ENCODE peak calls at places on chromosomes 13 and 19, in five cellular contexts. G, W, I, S and C are unnamed samples.
A peak's percentile ranks its signal among the peaks of the same experiment; 100 is the strongest.

GRCh38 chr13:98976941-98977340 is 923 bp downstream of the DOCK9 start:
- DNase-seq in G (no peak), W (no peak), I (peak; percentile 48), S (no peak), C (no peak)

GRCh38 chr13:94080527-94080926 is 399.0 kb downstream of the DCT start:
- DNase-seq in S (no peak), I (no peak), G (no peak), W (no peak), C (no peak)

GRCh38 chr19:10855879-10856522 is 7.8 kb downstream of the C19orf38 start:
- DNase-seq in S (no peak), G (no peak), I (peak; percentile 25), W (no peak), C (no peak)

GRCh38 chr13:49219647-49220034 is 497 bp upstream of the MLNR start:
- DNase-seq in S (no peak), G (no peak), I (no peak), W (no peak), C (no peak)

GRCh38 chr19:9171393-9171991 is 7.3 kb upstream of the OR7D2 start:
- DNase-seq in I (peak; percentile 9), W (no peak), G (no peak), S (no peak), C (no peak)

GRCh38 chr13:30846311-30846710 is 59.8 kb upstream of the MEDAG start:
- DNase-seq in W (no peak), G (no peak), I (peak; percentile 55), S (no peak), C (no peak)

GRCh38 chr19:4061683-4062575 is 4.8 kb downstream of the ZBTB7A start:
- DNase-seq in I (no peak), G (no peak), S (no peak), W (no peak), C (peak; percentile 83)

GRCh38 chr13:76473552-76474134 is 412.6 kb downstream of the KCTD12 start:
- DNase-seq in I (peak; percentile 88), W (peak; percentile 79), G (peak; percentile 72), S (peak; percentile 69), C (peak; percentile 73)

GRCh38 chr13:96299235-96299634 is 209.3 kb downstream of the HS6ST3 start:
- DNase-seq in G (no peak), S (no peak), W (no peak), I (no peak), C (no peak)

GRCh38 chr19:7492142-7493055 is 3.6 kb upstream of the PEX11G start:
- DNase-seq in G (no peak), S (no peak), I (peak; percentile 78), W (no peak), C (no peak)

GRCh38 chr19:49400034-49400433 is 12.0 kb downstream of the KASH5 start:
- DNase-seq in I (peak; percentile 36), G (no peak), W (no peak), S (no peak), C (peak; percentile 69)

GRCh38 chr19:12794936-12795335 is 3.6 kb downstream of the JUNB start:
- DNase-seq in I (peak; percentile 25), W (no peak), G (no peak), S (no peak), C (no peak)

GRCh38 chr19:14000691-14001365 is 5.3 kb downstream of the RFX1 start:
- DNase-seq in S (no peak), G (no peak), I (no peak), W (no peak), C (no peak)

GRCh38 chr19:1856345-1856697 is 7.1 kb downstream of the KLF16 start:
- DNase-seq in I (no peak), S (no peak), G (no peak), W (no peak), C (no peak)

GRCh38 chr19:1859319-1859718 is 4.1 kb downstream of the KLF16 start:
- DNase-seq in G (no peak), S (no peak), I (no peak), W (no peak), C (no peak)

GRCh38 chr19:1858412-1859081 is 4.8 kb downstream of the KLF16 start:
- DNase-seq in G (no peak), W (no peak), I (no peak), S (no peak), C (no peak)

GRCh38 chr19:1856698-1857603 is 6.4 kb downstream of the KLF16 start:
- DNase-seq in G (no peak), S (peak; percentile 76), W (peak; percentile 89), I (peak; percentile 85), C (peak; percentile 94)

DNA sequence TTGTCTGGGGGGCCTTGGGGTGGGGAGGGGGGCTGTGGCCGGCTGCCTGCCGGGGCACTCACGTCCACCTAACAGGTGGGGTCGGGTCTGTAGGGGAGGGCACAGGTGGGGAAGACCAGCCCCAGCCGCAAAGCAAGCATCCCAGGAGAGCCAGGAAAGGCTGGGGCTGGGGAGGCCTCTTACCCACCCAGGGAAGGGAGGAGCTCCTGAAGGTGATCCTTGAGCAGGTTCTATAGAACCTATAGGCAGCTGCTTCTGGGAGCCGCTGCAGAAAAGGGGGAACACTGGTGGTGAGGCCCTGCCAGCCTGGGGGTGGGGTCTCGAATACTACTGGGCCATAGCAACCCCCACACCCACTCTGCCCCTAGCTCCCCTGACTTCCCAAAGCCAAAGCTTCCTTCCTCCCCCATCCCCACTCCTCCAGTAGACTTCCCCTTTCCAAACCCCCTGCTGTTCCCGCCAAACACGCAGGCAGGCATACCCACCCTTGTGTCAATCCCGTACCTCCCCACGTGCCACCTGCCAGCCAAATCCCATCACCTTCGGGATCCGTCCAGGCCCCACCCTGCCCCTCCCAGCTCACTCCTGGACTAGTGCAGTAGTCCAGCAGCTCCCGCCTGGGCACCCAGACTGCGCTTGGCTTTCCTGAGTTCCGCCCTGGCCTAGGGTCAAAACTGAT is 5.6 kb downstream of the KLF16 start:
- DNase-seq in G (no peak), W (no peak), I (no peak), S (no peak), C (no peak)
- H3K4me3 ChIP-seq in G (peak overlapping the region; percentile 45), W (peak overlapping the region; percentile 63), I (peak overlapping the region; percentile 11), S (peak overlapping the region; percentile 49), C (no peak overlapping the region)

GRCh38 chr19:18160792-18161690 is 8.1 kb downstream of the PIK3R2 start:
- DNase-seq in G (peak; percentile 88), I (peak; percentile 71), S (peak; percentile 58), W (no peak), C (peak; percentile 97)
- H3K27ac ChIP-seq in G (peak overlapping the region; percentile 85), I (no peak overlapping the region), S (peak overlapping the region; percentile 76), W (peak overlapping the region; percentile 85), C (peak overlapping the region; percentile 85)

DNA sequence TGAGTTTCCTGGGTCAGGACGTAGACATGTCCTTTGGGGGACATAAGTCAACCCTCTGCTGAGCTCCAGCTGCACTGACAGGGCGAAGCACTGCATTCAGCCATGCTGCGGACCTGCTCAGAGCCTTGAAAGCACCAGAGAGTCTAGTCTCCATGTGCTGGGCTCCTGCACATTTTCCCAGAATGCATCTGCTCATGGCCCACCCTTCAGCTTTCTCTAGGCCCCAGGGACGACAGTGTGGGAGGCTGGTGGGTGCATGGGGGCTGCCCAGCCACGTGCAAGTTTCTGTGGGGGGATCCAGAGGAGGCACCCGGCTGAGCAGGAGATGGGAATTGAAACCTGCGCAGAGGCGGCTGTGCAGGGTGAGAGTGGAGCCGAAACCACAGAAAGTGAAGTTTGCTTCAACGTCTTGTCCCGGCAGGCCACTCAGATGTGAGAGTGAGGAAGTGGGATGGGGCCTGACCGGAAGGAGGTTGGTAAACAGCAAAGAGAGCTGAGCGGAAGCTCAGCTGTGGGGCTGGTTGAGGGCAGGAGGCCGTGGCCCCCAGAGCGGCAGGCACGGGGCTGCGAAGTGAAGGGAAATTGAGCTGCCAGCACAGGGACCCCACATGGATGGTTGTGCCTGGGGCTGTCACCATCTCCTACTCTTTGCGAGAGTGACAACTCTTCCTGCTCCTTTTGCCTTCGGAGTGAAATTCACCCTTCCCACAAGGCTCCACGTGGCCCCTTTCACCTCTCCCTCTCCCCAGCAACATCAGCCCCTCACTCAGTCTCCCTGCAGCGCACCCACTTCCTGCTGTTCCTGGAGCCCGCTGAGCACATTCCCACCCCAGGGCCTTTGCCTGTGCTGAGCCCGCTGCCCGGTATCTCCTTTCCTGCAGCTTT is 11.8 kb downstream of the PGLS start:
- DNase-seq in G (no peak), I (peak; percentile 18), W (peak; percentile 50), S (peak; percentile 66), C (peak; percentile 84)
- H3K4me3 ChIP-seq in G (no peak overlapping the region), I (no peak overlapping the region), W (no peak overlapping the region), S (no peak overlapping the region), C (peak overlapping the region; percentile 1)

DNA sequence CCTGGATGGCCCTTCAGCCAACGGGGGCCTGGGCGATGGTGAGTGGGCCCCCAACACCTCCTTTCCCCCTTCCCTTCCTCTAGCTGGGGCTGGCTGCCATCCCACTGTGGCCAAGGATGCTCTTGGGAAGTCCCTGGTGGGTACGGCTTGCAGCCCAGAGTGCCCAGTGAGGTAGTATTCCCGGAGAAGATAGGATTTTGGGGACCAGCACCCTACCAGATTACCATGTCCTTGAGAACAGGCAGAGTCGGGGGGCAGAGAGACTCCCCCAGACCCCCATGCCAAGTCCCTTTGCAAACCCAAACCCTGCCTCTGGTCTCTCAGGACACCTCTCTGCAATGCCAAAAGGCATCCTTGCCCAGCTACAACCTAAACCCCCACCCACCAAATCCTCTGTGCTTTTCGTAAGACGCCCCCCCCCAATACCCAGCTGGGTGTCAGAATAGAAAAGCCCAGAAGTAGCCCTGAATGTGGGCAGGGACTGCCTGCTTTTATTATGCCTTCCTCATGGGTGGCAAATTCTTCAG is 1.7 kb downstream of the HIF3A start:
- DNase-seq in S (no peak), I (no peak), W (no peak), G (no peak), C (no peak)
- H3K27ac ChIP-seq in S (peak overlapping the region; percentile 96), I (peak overlapping the region; percentile 98), W (peak overlapping the region; percentile 89), G (peak overlapping the region; percentile 33), C (peak overlapping the region; percentile 99)